ENCODE peak calls at places on chromosome 16, in four cellular contexts. One of them, this sample, is unnamed.

GRCh38 chr16:59886021-59886420 is 1151.9 kb upstream of the GOT2 start:
- DNase-seq in cardiac fibroblast: peak
- DNase-seq in SK-N-SH: no peak
- DNase-seq in cardiac muscle cell: peak
- DNase-seq in this sample: peak

GRCh38 chr16:4693956-4694663 is 748 bp downstream of the NUDT16L1 start:
- DNase-seq in cardiac fibroblast: peak
- DNase-seq in SK-N-SH: peak
- DNase-seq in cardiac muscle cell: peak
- DNase-seq in this sample: peak

GRCh38 chr16:3256146-3256875 is at the start of gene MEFV:
- DNase-seq in cardiac fibroblast: peak
- DNase-seq in SK-N-SH: no peak
- DNase-seq in cardiac muscle cell: peak
- DNase-seq in this sample: peak

GRCh38 chr16:48081656-48082055 is 74.1 kb downstream of the ABCC12 start:
- DNase-seq in cardiac fibroblast: peak
- DNase-seq in SK-N-SH: no peak
- DNase-seq in cardiac muscle cell: peak
- DNase-seq in this sample: no peak

GRCh38 chr16:50644730-50645129 is 36.4 kb downstream of the SNX20 start:
- DNase-seq in cardiac fibroblast: peak
- DNase-seq in SK-N-SH: peak
- DNase-seq in cardiac muscle cell: peak
- DNase-seq in this sample: no peak

GRCh38 chr16:35011-35775 is 18.2 kb downstream of the POLR3K start:
- DNase-seq in cardiac fibroblast: no peak
- DNase-seq in SK-N-SH: no peak
- DNase-seq in cardiac muscle cell: no peak
- DNase-seq in this sample: no peak

GRCh38 chr16:58200398-58200797 is 2.5 kb upstream of the CSNK2A2 start:
- DNase-seq in cardiac fibroblast: no peak
- DNase-seq in SK-N-SH: no peak
- DNase-seq in cardiac muscle cell: no peak
- DNase-seq in this sample: no peak

GRCh38 chr16:30474684-30475083 is 2.1 kb downstream of the ITGAL start:
- DNase-seq in cardiac fibroblast: no peak
- DNase-seq in SK-N-SH: no peak
- DNase-seq in cardiac muscle cell: no peak
- DNase-seq in this sample: no peak

GRCh38 chr16:2745116-2745890 is 7.1 kb upstream of the SRRM2 start:
- DNase-seq in cardiac fibroblast: no peak
- DNase-seq in SK-N-SH: no peak
- DNase-seq in cardiac muscle cell: no peak
- DNase-seq in this sample: no peak

GRCh38 chr16:8571061-8571596 is 19.2 kb downstream of the TMEM114 start:
- DNase-seq in cardiac fibroblast: peak
- DNase-seq in SK-N-SH: no peak
- DNase-seq in cardiac muscle cell: peak
- DNase-seq in this sample: peak

GRCh38 chr16:8469102-8469778 is 121.1 kb downstream of the TMEM114 start:
- DNase-seq in cardiac fibroblast: no peak
- DNase-seq in SK-N-SH: peak
- DNase-seq in cardiac muscle cell: no peak
- DNase-seq in this sample: no peak

GRCh38 chr16:54266363-54266955 is 20.1 kb downstream of the IRX3 start:
- DNase-seq in cardiac fibroblast: peak
- DNase-seq in SK-N-SH: no peak
- DNase-seq in cardiac muscle cell: peak
- DNase-seq in this sample: no peak

GRCh38 chr16:72198021-72198420 is 26.1 kb upstream of the PMFBP1 start:
- DNase-seq in cardiac fibroblast: peak
- DNase-seq in SK-N-SH: peak
- DNase-seq in cardiac muscle cell: peak
- DNase-seq in this sample: peak

GRCh38 chr16:72198641-72199250 is 26.8 kb upstream of the PMFBP1 start:
- DNase-seq in cardiac fibroblast: no peak
- DNase-seq in SK-N-SH: peak
- DNase-seq in cardiac muscle cell: no peak
- DNase-seq in this sample: peak

GRCh38 chr16:72197556-72197955 is 25.6 kb upstream of the PMFBP1 start:
- DNase-seq in cardiac fibroblast: no peak
- DNase-seq in SK-N-SH: no peak
- DNase-seq in cardiac muscle cell: no peak
- DNase-seq in this sample: peak

GRCh38 chr16:72191551-72191950 is 19.6 kb upstream of the PMFBP1 start:
- DNase-seq in cardiac fibroblast: peak
- DNase-seq in SK-N-SH: no peak
- DNase-seq in cardiac muscle cell: peak
- DNase-seq in this sample: no peak

GRCh38 chr16:72195609-72196008 is 23.7 kb upstream of the PMFBP1 start:
- DNase-seq in cardiac fibroblast: no peak
- DNase-seq in SK-N-SH: peak
- DNase-seq in cardiac muscle cell: no peak
- DNase-seq in this sample: no peak
- TF ChIP-seq CTCF in cardiac fibroblast: no peak
- TF ChIP-seq CTCF in SK-N-SH: peak
- TF ChIP-seq CTCF in cardiac muscle cell: no peak
- TF ChIP-seq CTCF in this sample: no peak

DNA sequence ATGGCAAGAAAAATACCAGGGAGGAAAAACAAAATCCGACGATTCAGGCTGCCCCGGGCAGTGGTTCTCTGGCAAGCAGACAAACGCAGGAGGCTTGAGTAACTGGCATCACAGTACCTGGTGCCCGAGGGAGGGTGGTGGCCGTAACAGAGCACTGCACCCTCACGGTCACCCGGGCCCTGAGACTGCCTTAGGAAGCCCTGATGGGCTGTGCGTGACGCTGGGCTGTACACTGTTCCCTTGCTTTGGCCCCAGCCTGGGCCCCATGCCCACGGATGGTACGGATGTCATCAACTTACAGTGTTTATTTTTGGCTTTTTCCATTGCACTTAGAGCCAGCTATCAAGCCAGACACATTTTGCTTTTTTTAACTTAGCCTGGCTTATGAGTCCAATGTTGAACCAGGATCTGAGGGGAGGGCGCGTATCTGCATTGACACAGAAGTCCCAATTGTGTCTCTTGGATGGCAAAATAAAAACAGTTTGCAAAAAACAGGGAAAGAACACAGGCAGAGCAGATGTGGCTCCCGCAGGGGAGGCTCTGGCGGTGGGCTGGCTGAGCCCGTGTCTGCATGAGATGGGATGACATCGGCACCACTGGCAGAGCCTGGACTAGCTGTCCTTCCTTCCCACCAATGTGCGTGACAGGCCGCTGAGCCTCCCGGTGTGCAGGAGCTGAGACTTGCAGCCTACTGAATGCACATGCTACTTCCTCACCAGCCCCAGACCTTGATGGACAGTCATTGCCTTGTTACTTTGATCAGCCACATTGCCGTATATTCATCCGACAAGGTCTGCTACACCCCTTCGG is 287.7 kb downstream of the FOXL1 start:
- DNase-seq in cardiac fibroblast: peak
- DNase-seq in SK-N-SH: no peak
- DNase-seq in cardiac muscle cell: no peak
- DNase-seq in this sample: no peak
- TF ChIP-seq CTCF in cardiac fibroblast: no peak
- TF ChIP-seq CTCF in SK-N-SH: no peak
- TF ChIP-seq CTCF in cardiac muscle cell: no peak
- TF ChIP-seq CTCF in this sample: no peak

DNA sequence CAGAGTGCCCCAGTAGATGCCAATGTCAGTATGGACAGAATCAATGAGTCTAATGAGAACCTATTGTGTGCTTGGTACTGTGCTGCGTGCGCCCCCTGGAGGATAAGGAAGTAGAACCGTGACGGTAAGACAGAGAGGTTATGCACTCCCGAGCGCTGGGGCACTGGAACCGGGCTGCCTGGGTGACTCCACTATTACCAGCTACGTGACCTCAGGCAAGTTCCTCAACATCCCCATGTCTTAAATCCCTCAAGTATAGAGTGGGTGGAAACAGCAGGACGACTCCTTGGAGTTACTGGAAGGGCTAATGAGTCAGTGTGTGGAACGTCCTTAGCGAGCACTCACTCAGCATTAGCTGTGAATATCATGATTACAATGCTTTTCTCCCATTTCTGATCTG is 16.2 kb downstream of the CHST4 start:
- DNase-seq in cardiac fibroblast: peak
- DNase-seq in SK-N-SH: peak
- DNase-seq in cardiac muscle cell: peak
- DNase-seq in this sample: no peak
- TF ChIP-seq CTCF in cardiac fibroblast: peak
- TF ChIP-seq CTCF in SK-N-SH: peak
- TF ChIP-seq CTCF in cardiac muscle cell: peak
- TF ChIP-seq CTCF in this sample: no peak

DNA sequence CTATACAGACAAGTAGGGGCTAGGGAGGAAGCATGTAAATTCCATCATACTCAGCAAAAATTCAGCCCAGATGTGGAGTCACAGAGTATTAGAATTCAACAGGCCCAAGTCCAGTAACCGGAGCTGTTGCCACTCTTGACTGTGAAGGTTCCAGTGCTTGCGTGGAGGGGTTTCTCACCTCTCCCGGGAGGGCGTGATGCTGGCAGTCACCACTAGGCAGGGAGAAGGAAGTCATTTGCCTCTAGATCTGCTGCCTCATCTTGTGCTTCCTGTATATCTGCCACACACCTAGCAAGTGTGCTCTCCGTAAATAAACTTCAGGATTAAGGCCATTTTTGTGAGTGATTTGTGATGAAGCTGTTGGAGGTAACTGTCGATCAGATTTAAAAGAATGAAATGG is 1.0 kb upstream of the CKLF start:
- DNase-seq in cardiac fibroblast: no peak
- DNase-seq in SK-N-SH: peak
- DNase-seq in cardiac muscle cell: no peak
- DNase-seq in this sample: no peak
- TF ChIP-seq CTCF in cardiac fibroblast: peak
- TF ChIP-seq CTCF in SK-N-SH: peak
- TF ChIP-seq CTCF in cardiac muscle cell: peak
- TF ChIP-seq CTCF in this sample: no peak

GRCh38 chr16:52254753-52255152 is 292.2 kb downstream of the TOX3 start:
- DNase-seq in cardiac fibroblast: peak
- DNase-seq in SK-N-SH: no peak
- DNase-seq in cardiac muscle cell: peak
- DNase-seq in this sample: no peak
- TF ChIP-seq CTCF in cardiac fibroblast: no peak
- TF ChIP-seq CTCF in SK-N-SH: no peak
- TF ChIP-seq CTCF in cardiac muscle cell: no peak
- TF ChIP-seq CTCF in this sample: no peak

DNA sequence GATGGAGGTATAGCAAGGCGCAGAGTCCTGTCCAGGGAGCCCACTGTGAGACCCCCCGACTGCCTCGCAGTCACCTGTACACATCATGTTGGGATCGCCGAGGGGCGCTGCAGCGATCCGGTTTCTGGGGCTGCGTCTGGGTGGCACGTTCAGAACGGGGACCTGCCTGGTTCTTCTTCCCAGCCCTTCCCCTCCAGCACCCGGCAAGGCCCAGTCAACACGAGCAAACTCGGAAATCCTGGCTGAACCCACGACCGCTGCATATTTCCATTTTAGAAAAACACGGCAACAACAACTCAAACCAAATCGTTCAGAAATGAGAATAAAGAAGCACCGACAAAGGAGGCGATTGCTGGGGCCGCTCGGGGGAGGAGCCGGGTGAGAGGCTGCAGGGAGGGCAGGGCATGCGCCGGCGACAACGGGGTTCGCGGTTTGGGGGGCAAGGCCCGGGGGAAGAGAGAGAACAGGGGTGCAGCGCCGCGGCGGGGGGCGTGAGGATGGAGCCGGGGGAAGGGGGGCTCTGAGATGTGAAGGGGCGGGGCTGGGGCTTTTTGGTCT is 597 bp downstream of the HSDL1 start:
- DNase-seq in cardiac fibroblast: peak
- DNase-seq in SK-N-SH: peak
- DNase-seq in cardiac muscle cell: peak
- DNase-seq in this sample: peak
- TF ChIP-seq CTCF in cardiac fibroblast: peak
- TF ChIP-seq CTCF in SK-N-SH: peak
- TF ChIP-seq CTCF in cardiac muscle cell: peak
- TF ChIP-seq CTCF in this sample: no peak

DNA sequence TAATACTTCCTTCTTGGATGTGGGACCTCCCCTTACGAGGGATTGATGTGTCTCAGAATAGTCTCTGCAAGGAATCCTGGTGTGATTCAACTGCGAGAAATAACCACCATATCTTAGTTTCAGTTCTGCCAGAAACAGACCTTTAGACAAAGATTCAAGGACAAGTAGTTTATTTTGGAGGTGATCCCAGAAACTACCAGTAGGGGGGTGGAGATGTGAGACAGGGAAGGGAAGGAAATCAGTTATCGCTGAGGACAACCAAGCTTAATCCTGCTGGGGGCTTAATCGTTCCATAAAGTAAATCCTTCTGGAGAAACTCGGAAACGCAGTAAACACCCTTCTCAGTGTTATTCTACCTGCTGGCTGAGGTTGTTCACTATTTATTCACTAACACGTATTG is 5.0 kb upstream of the SDR42E1 start:
- DNase-seq in cardiac fibroblast: peak
- DNase-seq in SK-N-SH: peak
- DNase-seq in cardiac muscle cell: peak
- DNase-seq in this sample: no peak
- TF ChIP-seq CTCF in cardiac fibroblast: peak
- TF ChIP-seq CTCF in SK-N-SH: peak
- TF ChIP-seq CTCF in cardiac muscle cell: peak
- TF ChIP-seq CTCF in this sample: no peak

DNA sequence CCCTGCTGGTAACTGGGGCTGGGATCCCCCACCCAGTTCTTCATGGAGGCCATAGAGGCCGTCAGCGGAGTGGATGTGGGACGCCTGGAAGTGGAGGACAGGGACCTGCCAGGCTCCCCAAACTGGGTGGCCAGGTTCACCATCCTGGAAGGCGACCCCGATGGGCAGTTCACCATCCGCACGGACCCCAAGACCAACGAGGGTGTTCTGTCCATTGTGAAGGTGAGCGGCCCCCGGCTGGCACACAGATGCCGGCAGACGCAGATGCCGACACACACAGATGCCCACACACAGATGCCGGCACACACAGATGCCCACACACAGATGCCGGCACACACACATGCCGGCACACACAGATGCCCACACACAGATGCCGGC is 12.3 kb downstream of the SLC22A31 start:
- DNase-seq in cardiac fibroblast: no peak
- DNase-seq in SK-N-SH: no peak
- DNase-seq in cardiac muscle cell: no peak
- DNase-seq in this sample: no peak
- TF ChIP-seq CTCF in cardiac fibroblast: no peak
- TF ChIP-seq CTCF in SK-N-SH: no peak
- TF ChIP-seq CTCF in cardiac muscle cell: no peak
- TF ChIP-seq CTCF in this sample: no peak

GRCh38 chr16:82169861-82170845 is at the start of gene MPHOSPH6:
- DNase-seq in cardiac fibroblast: peak
- DNase-seq in SK-N-SH: peak
- DNase-seq in cardiac muscle cell: peak
- DNase-seq in this sample: peak
- TF ChIP-seq CTCF in cardiac fibroblast: no peak
- TF ChIP-seq CTCF in SK-N-SH: no peak
- TF ChIP-seq CTCF in cardiac muscle cell: no peak
- TF ChIP-seq CTCF in this sample: no peak

GRCh38 chr16:67104061-67104460 is 5.7 kb upstream of the PHAF1 start:
- DNase-seq in cardiac fibroblast: peak
- DNase-seq in SK-N-SH: peak
- DNase-seq in cardiac muscle cell: peak
- DNase-seq in this sample: no peak
- TF ChIP-seq CTCF in cardiac fibroblast: peak
- TF ChIP-seq CTCF in SK-N-SH: peak
- TF ChIP-seq CTCF in cardiac muscle cell: peak
- TF ChIP-seq CTCF in this sample: no peak

This sample was measured in lower leg skin.